ENCODE peak calls at places on chromosomes 3 and 15, in four cellular contexts. S is T-helper 1 cell, U is dorsolateral prefrontal cortex, K is upper lobe of right lung. T is an unnamed sample.

GRCh38 chr15:40302288-40302886 is 5.3 kb downstream of the PLCB2 start:
- DNase-seq in S (no peak), U (no peak), K (no peak), T (no peak)

GRCh38 chr3:140441006-140441405 is 236.9 kb upstream of the TRIM42 start:
- DNase-seq in S (no peak), U (no peak), K (no peak), T (no peak)

GRCh38 chr3:49674491-49674983 is 386 bp downstream of the APEH start:
- DNase-seq in S (no peak), U (no peak), K (no peak), T (no peak)

GRCh38 chr3:185187391-185187790 is 34.5 kb upstream of the C3orf70 start:
- DNase-seq in S (no peak), U (no peak), K (no peak), T (no peak)

GRCh38 chr3:173743111-173743510 is 345.6 kb downstream of the NLGN1 start:
- DNase-seq in S (no peak), U (no peak), K (no peak), T (no peak)

GRCh38 chr15:33551860-33552259 is 241.1 kb downstream of the RYR3 start:
- DNase-seq in S (no peak), U (peak; percentile 39), K (no peak), T (no peak)

GRCh38 chr3:134009345-134010000 is 20.3 kb downstream of the SLCO2A1 start:
- DNase-seq in S (no peak), U (no peak), K (no peak), T (no peak)

GRCh38 chr15:72237286-72238224 is 6.6 kb upstream of the PKM start:
- DNase-seq in S (peak; percentile 10), U (peak; percentile 55), K (no peak), T (no peak)

GRCh38 chr3:48414376-48415250 is 15.3 kb downstream of the PLXNB1 start:
- DNase-seq in S (no peak), U (peak; percentile 67), K (peak; percentile 45), T (peak; percentile 71)

T was measured in posterior cingulate gyrus.